ENCODE peak calls at places on chromosomes 11 and 22, in six cellular contexts. Y, F, N, U, J and S are unnamed samples.

GRCh38 chr11:129143335-129143734 is 48.8 kb downstream of the ARHGAP32 start:
- DNase-seq in Y (no peak), F (peak), N (peak), U (peak), J (no peak), S (no peak)

GRCh38 chr11:121383726-121384125 is 68.4 kb upstream of the SORL1 start:
- DNase-seq in Y (no peak), F (no peak), N (no peak), U (no peak), J (no peak), S (no peak)

GRCh38 chr22:22408731-22409696 is 99.5 kb downstream of the ZNF280B start:
- DNase-seq in Y (peak), F (no peak), N (no peak), U (no peak), J (no peak), S (peak)

GRCh38 chr11:4839851-4840549 is 9.0 kb downstream of the OR51S1 start:
- DNase-seq in Y (peak), F (no peak), N (no peak), U (no peak), J (no peak), S (no peak)

GRCh38 chr11:111299111-111300026 is 1.0 kb downstream of the POU2AF3 start:
- DNase-seq in Y (peak), F (no peak), N (peak), U (peak), J (no peak), S (peak)

GRCh38 chr22:46073683-46074504 is 76.4 kb upstream of the PPARA start:
- DNase-seq in Y (no peak), F (peak), N (peak), U (no peak), J (no peak), S (no peak)

GRCh38 chr11:70115778-70116177 is 37.7 kb downstream of the ANO1 start:
- DNase-seq in Y (no peak), F (no peak), N (no peak), U (no peak), J (no peak), S (no peak)

GRCh38 chr11:133176748-133177147 is 355.6 kb downstream of the OPCML start:
- DNase-seq in Y (no peak), F (no peak), N (no peak), U (no peak), J (no peak), S (no peak)

GRCh38 chr22:35418088-35418487 is 18.1 kb downstream of the MCM5 start:
- DNase-seq in Y (no peak), F (no peak), N (no peak), U (peak), J (no peak), S (no peak)

GRCh38 chr11:87368876-87369480 is 331.2 kb downstream of the TMEM135 start:
- DNase-seq in Y (no peak), F (no peak), N (no peak), U (no peak), J (no peak), S (no peak)

GRCh38 chr11:102647430-102647829 is 22.3 kb upstream of the MMP20 start:
- DNase-seq in Y (no peak), F (no peak), N (no peak), U (peak), J (no peak), S (no peak)

GRCh38 chr11:48019230-48019584 is 38.8 kb downstream of the PTPRJ start:
- DNase-seq in Y (no peak), F (no peak), N (peak), U (peak), J (no peak), S (peak)

GRCh38 chr11:86341382-86341781 is 33.3 kb upstream of the CCDC81 start:
- DNase-seq in Y (no peak), F (no peak), N (no peak), U (no peak), J (no peak), S (peak)

GRCh38 chr11:17014321-17014773 is at the start of gene PLEKHA7:
- DNase-seq in Y (no peak), F (no peak), N (peak), U (peak), J (no peak), S (peak)

GRCh38 chr11:8097926-8098325 is 16.9 kb downstream of the TUB start:
- DNase-seq in Y (no peak), F (peak), N (no peak), U (peak), J (no peak), S (no peak)

GRCh38 chr11:128552783-128553661 is 34.3 kb downstream of the ETS1 start:
- DNase-seq in Y (no peak), F (no peak), N (no peak), U (no peak), J (no peak), S (peak)

GRCh38 chr22:50141462-50141861 is 29.1 kb upstream of the PANX2 start:
- DNase-seq in Y (no peak), F (peak), N (no peak), U (no peak), J (no peak), S (no peak)

GRCh38 chr22:25475554-25476022 is 88.9 kb upstream of the GRK3 start:
- DNase-seq in Y (no peak), F (no peak), N (no peak), U (peak), J (no peak), S (no peak)

GRCh38 chr22:28911777-28912669 is 28.7 kb downstream of the ZNRF3 start:
- DNase-seq in Y (no peak), F (no peak), N (no peak), U (no peak), J (no peak), S (no peak)

GRCh38 chr11:68354181-68354872 is 41.9 kb downstream of the LRP5 start:
- DNase-seq in Y (no peak), F (peak), N (peak), U (peak), J (no peak), S (no peak)

GRCh38 chr11:2704356-2704755 is 4.6 kb upstream of the KCNQ1OT1 start:
- DNase-seq in Y (no peak), F (no peak), N (no peak), U (no peak), J (no peak), S (no peak)

GRCh38 chr11:121696177-121696863 is 243.6 kb upstream of the SORL1-AS1 start:
- DNase-seq in Y (no peak), F (no peak), N (no peak), U (peak), J (no peak), S (no peak)

GRCh38 chr22:42326786-42327185 is 56.3 kb upstream of the TCF20 start:
- DNase-seq in Y (no peak), F (no peak), N (no peak), U (no peak), J (no peak), S (no peak)

GRCh38 chr22:37243402-37244113 is 511 bp downstream of the RAC2 start:
- DNase-seq in Y (no peak), F (no peak), N (no peak), U (peak), J (no peak), S (no peak)

GRCh38 chr11:115613004-115613403 is 108.8 kb upstream of the CADM1 start:
- DNase-seq in Y (no peak), F (no peak), N (no peak), U (no peak), J (no peak), S (no peak)

GRCh38 chr11:20000393-20001134 is 159.7 kb downstream of the DBX1 start:
- DNase-seq in Y (peak), F (no peak), N (no peak), U (no peak), J (no peak), S (peak)

GRCh38 chr22:29883045-29883830 is at the start of gene MTMR3:
- DNase-seq in Y (peak), F (peak), N (peak), U (peak), J (peak), S (peak)

GRCh38 chr11:71946144-71946571 is 17.3 kb downstream of the RNF121 start:
- DNase-seq in Y (no peak), F (no peak), N (no peak), U (peak), J (no peak), S (no peak)

GRCh38 chr11:64762916-64763803 is 3.4 kb upstream of the PYGM start:
- DNase-seq in Y (peak), F (peak), N (no peak), U (peak), J (no peak), S (peak)

GRCh38 chr22:22201185-22201924 is 43.2 kb upstream of the VPREB1 start:
- DNase-seq in Y (peak), F (no peak), N (no peak), U (peak), J (no peak), S (peak)

GRCh38 chr11:75031771-75032549 is 43.2 kb downstream of the NEU3 start:
- DNase-seq in Y (peak), F (no peak), N (peak), U (peak), J (peak), S (peak)

GRCh38 chr11:2273771-2274170 is 3.4 kb upstream of the ASCL2 start:
- DNase-seq in Y (no peak), F (no peak), N (no peak), U (peak), J (no peak), S (no peak)